ENCODE peak calls at places on chromosomes 3 and 15, in nine cellular contexts. R is ovary, T is brain microvascular endothelial cell, V is activated B cell treated with CpG ODN at 0.5 μM for 24 hours, G is progenitor cell of endocrine pancreas, N is fibroblast of the aortic adventitia, O is neural crest cell, K is nephron progenitor cell, U is tibial artery. L is an unnamed sample.

GRCh38 chr3:194043516-194043915 is 92.4 kb upstream of the HES1 start:
- DNase-seq in R (no peak), T (peak), V (no peak), G (no peak), N (no peak), O (no peak), K (no peak), U (no peak), L (no peak)

GRCh38 chr15:89395461-89395875 is 60.8 kb upstream of the POLG start:
- DNase-seq in R (no peak), T (no peak), V (no peak), G (no peak), N (no peak), O (peak), K (no peak), U (no peak), L (no peak)

GRCh38 chr3:4993276-4994143 is 14.3 kb downstream of the BHLHE40 start:
- DNase-seq in R (no peak), T (no peak), V (no peak), G (no peak), N (no peak), O (no peak), K (no peak), U (no peak), L (no peak)

GRCh38 chr3:48419149-48419548 is 10.7 kb downstream of the PLXNB1 start:
- DNase-seq in R (no peak), T (no peak), V (no peak), G (no peak), N (no peak), O (no peak), K (no peak), U (no peak), L (no peak)

GRCh38 chr3:187013080-187013838 is 82.9 kb downstream of the ST6GAL1 start:
- DNase-seq in R (no peak), T (no peak), V (no peak), G (no peak), N (peak), O (no peak), K (no peak), U (no peak), L (no peak)

GRCh38 chr15:71115567-71116351 is 488 bp downstream of the THSD4 start:
- DNase-seq in R (peak), T (peak), V (no peak), G (peak), N (peak), O (peak), K (peak), U (peak), L (no peak)

GRCh38 chr3:106711650-106712049 is 665.6 kb upstream of the CCDC54 start:
- DNase-seq in R (no peak), T (no peak), V (no peak), G (no peak), N (peak), O (no peak), K (no peak), U (no peak), L (no peak)

GRCh38 chr3:139120336-139120971 is 75.8 kb upstream of the PRR23C start:
- DNase-seq in R (no peak), T (peak), V (no peak), G (no peak), N (peak), O (peak), K (peak), U (no peak), L (no peak)

GRCh38 chr3:105145516-105145915 is 221.2 kb upstream of the ALCAM start:
- DNase-seq in R (no peak), T (no peak), V (no peak), G (no peak), N (no peak), O (no peak), K (no peak), U (no peak), L (no peak)

GRCh38 chr3:146160233-146160963 is 586 bp downstream of the PLOD2 start:
- DNase-seq in R (peak), T (peak), V (no peak), G (peak), N (peak), O (peak), K (peak), U (peak), L (peak)

GRCh38 chr3:42451116-42451515 is 40.7 kb upstream of the LYZL4 start:
- DNase-seq in R (no peak), T (no peak), V (no peak), G (no peak), N (peak), O (no peak), K (no peak), U (no peak), L (no peak)

GRCh38 chr15:24857777-24858176 is 97.0 kb upstream of the SNRPN start:
- DNase-seq in R (no peak), T (no peak), V (no peak), G (no peak), N (no peak), O (no peak), K (no peak), U (no peak), L (no peak)

GRCh38 chr3:109131276-109131675 is 5.2 kb upstream of the C3orf85 start:
- DNase-seq in R (no peak), T (no peak), V (no peak), G (no peak), N (no peak), O (no peak), K (no peak), U (no peak), L (no peak)

GRCh38 chr3:109161487-109162108 is 25.1 kb downstream of the C3orf85 start:
- DNase-seq in R (no peak), T (no peak), V (no peak), G (no peak), N (no peak), O (no peak), K (no peak), U (no peak), L (no peak)

DNA sequence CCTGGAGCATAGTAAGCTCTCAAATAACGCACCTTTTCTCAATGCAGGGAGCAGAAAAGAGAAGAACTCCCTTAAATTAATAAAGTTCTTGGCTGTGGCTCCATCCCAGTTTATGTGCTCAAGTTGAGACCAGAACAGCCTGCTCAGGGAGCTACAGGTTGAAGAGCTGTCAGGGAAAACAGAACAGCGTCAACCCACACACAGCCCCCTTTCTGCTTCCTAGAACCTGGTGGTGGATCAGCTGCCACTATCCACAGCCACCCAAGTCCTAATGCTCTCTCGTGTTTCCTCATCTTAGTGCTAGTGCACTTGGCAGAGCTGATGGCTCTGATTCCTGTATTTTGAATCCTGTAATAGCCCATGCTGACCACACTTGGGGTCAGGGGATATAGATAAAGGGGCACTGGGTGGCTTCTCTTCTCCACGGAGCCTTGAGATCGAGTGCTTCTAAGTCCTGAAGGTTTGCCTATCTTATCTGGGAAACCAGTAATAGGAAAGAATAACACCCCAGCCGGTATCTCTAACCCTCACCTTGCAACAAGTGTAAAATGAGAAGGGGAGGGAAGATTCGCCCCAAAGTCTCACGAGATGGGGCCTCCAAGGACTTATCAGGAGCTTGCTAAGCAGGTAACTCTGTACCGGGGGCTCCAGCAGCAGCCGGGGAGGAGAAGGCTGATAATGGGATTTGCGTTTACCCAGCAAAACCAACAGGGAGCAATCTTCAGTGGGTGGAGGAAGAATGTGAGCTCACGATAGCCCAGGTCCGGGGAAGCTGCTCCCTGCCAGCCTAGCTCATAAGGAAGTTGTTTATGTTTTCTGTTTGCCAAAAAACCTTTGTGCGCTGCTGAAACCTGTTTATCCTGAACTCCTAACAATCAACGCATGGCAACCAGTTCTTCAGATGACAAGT is 136.2 kb upstream of the ICE2 start:
- DNase-seq in R (no peak), T (no peak), V (no peak), G (no peak), N (no peak), O (no peak), K (no peak), U (no peak), L (no peak)
- TF ChIP-seq CTCF in R (no peak), T (no peak), V (no peak), G (no peak), N (no peak), O (no peak), K (no peak), U (no peak), L (no peak)

GRCh38 chr15:68578960-68579935 is at the start of gene CORO2B:
- DNase-seq in R (peak), T (no peak), V (peak), G (peak), N (peak), O (peak), K (peak), U (peak), L (no peak)
- TF ChIP-seq CTCF in R (no peak), T (no peak), V (no peak), G (no peak), N (no peak), O (no peak), K (no peak), U (no peak), L (no peak)

DNA sequence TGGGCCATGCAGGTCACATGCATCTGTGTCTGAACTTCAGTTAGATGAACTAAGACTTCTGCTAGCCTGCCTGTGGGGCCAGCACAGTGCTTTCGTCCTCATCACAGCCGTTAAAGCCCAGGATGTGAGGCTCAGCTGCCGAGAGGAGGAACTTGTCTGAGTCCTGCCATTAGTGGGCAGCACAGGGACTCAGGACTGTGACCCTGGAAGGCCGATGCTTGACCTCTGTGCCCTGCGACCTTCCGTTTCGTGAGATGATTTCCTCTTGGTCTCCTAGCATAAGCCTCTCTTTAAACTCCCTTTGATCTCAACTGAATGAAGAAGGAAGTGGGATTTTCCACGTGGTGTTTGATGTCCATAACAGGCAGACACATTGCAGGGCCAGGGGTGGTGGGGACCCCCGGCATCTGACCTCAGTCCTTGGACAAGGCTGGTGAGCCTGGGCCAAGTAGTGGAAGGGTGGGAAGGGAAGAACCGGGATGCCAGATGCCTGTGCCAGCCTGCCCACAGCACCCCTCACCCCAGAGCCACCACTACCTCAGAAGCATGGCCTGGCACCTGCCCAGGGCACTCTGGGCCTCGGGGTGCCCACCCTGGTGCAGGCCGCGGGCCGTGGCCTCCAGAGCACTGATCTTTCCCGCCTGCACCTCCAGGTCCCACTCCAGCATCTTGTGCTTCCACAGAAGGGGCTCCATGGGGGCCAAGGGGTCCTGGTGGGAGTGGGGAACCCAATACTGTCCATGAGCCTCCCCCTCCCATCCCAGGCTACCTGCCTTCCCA is 21.6 kb downstream of the PLA2G4B start:
- DNase-seq in R (no peak), T (no peak), V (no peak), G (no peak), N (no peak), O (peak), K (peak), U (no peak), L (no peak)
- TF ChIP-seq CTCF in R (no peak), T (peak), V (no peak), G (no peak), N (no peak), O (no peak), K (no peak), U (no peak), L (peak)

GRCh38 chr3:111984636-111985298 is 5.9 kb downstream of the ABHD10 start:
- DNase-seq in R (no peak), T (no peak), V (no peak), G (no peak), N (no peak), O (no peak), K (no peak), U (no peak), L (no peak)

GRCh38 chr3:111986800-111987199 is 8.0 kb downstream of the ABHD10 start:
- DNase-seq in R (no peak), T (no peak), V (no peak), G (no peak), N (no peak), O (no peak), K (no peak), U (no peak), L (no peak)

GRCh38 chr3:111989061-111989678 is 9.6 kb upstream of the TAGLN3 start:
- DNase-seq in R (no peak), T (peak), V (no peak), G (no peak), N (peak), O (no peak), K (no peak), U (no peak), L (peak)
- TF ChIP-seq CTCF in R (peak), T (peak), V (peak), G (peak), N (peak), O (peak), K (peak), U (peak), L (peak)

GRCh38 chr3:33915796-33916589 is 117.6 kb downstream of the PDCD6IP start:
- DNase-seq in R (no peak), T (no peak), V (no peak), G (no peak), N (peak), O (no peak), K (peak), U (no peak), L (peak)
- TF ChIP-seq CTCF in R (no peak), T (peak), V (no peak), G (no peak), N (peak), O (peak), K (no peak), U (peak), L (peak)

DNA sequence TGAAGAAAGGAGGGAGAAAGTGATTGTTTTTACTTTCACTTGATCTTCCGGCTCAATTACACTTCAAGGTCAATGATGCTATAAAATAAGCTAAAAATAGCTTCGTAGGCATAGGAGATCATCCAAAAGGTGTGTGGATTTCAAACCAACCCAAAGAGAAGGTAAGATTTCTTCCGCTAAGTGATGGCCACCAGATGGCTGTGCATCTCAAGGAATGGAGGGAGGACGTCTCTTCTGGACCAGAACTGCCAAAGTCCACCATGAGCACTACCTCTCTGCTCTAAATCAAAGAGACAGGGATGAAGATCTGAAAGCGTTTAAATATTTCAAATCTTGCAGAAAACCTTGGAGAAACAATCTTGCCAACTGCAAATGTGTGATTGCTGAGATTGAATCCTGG is 199.1 kb upstream of the ZPLD1 start:
- DNase-seq in R (no peak), T (no peak), V (no peak), G (no peak), N (peak), O (no peak), K (no peak), U (no peak), L (no peak)
- TF ChIP-seq CTCF in R (no peak), T (peak), V (peak), G (peak), N (peak), O (no peak), K (peak), U (no peak), L (no peak)

L was measured in GM13976.